ENCODE peak calls at places on chromosomes 13 and 19, in six cellular contexts. One of them, this sample, is unnamed.

GRCh38 chr13:73364706-73365105 is 305.9 kb downstream of the KLF5 start:
- DNase-seq in nephron progenitor cell: no peak
- DNase-seq in chondrocyte: no peak
- DNase-seq in AG04450: no peak
- DNase-seq in left lung: no peak
- DNase-seq in RWPE1: no peak
- DNase-seq in this sample: no peak

GRCh38 chr13:44335463-44335862 is 38.2 kb upstream of the SERP2 start:
- DNase-seq in RWPE1: no peak
- DNase-seq in nephron progenitor cell: no peak
- DNase-seq in left lung: no peak
- DNase-seq in chondrocyte: no peak
- DNase-seq in AG04450: no peak
- DNase-seq in this sample: no peak

GRCh38 chr13:98945863-98946605 is 31.8 kb downstream of the DOCK9 start:
- DNase-seq in left lung: no peak
- DNase-seq in nephron progenitor cell: no peak
- DNase-seq in chondrocyte: no peak
- DNase-seq in RWPE1: no peak
- DNase-seq in AG04450: no peak
- DNase-seq in this sample: no peak

GRCh38 chr13:102508411-102508810 is 88.4 kb upstream of the TPP2 start:
- DNase-seq in left lung: no peak
- DNase-seq in chondrocyte: no peak
- DNase-seq in nephron progenitor cell: no peak
- DNase-seq in RWPE1: no peak
- DNase-seq in AG04450: no peak
- DNase-seq in this sample: no peak

GRCh38 chr13:24640752-24641151 is 39.5 kb upstream of the ATP12A start:
- DNase-seq in chondrocyte: no peak
- DNase-seq in AG04450: no peak
- DNase-seq in left lung: no peak
- DNase-seq in RWPE1: no peak
- DNase-seq in nephron progenitor cell: no peak
- DNase-seq in this sample: no peak

GRCh38 chr19:12723383-12723642 is 419 bp downstream of the TNPO2 start:
- DNase-seq in left lung: no peak
- DNase-seq in nephron progenitor cell: no peak
- DNase-seq in RWPE1: no peak
- DNase-seq in AG04450: no peak
- DNase-seq in chondrocyte: no peak
- DNase-seq in this sample: no peak

GRCh38 chr13:60013166-60013565 is 150.6 kb downstream of the DIAPH3 start:
- DNase-seq in chondrocyte: no peak
- DNase-seq in left lung: no peak
- DNase-seq in RWPE1: no peak
- DNase-seq in AG04450: no peak
- DNase-seq in nephron progenitor cell: no peak
- DNase-seq in this sample: no peak

GRCh38 chr13:101624210-101624922 is 171.9 kb downstream of the ITGBL1 start:
- DNase-seq in AG04450: no peak
- DNase-seq in nephron progenitor cell: no peak
- DNase-seq in RWPE1: no peak
- DNase-seq in left lung: no peak
- DNase-seq in chondrocyte: no peak
- DNase-seq in this sample: no peak

GRCh38 chr19:46944918-46945628 is 74.6 kb upstream of the NPAS1 start:
- DNase-seq in RWPE1: no peak
- DNase-seq in AG04450: no peak
- DNase-seq in nephron progenitor cell: peak
- DNase-seq in chondrocyte: no peak
- DNase-seq in left lung: no peak
- DNase-seq in this sample: peak

GRCh38 chr19:13152854-13153626 is 2.8 kb downstream of the IER2 start:
- DNase-seq in nephron progenitor cell: peak
- DNase-seq in chondrocyte: no peak
- DNase-seq in left lung: peak
- DNase-seq in RWPE1: peak
- DNase-seq in AG04450: peak
- DNase-seq in this sample: peak

GRCh38 chr13:106589716-106590115 is 21.8 kb upstream of the ARGLU1 start:
- DNase-seq in AG04450: no peak
- DNase-seq in RWPE1: no peak
- DNase-seq in chondrocyte: no peak
- DNase-seq in left lung: no peak
- DNase-seq in nephron progenitor cell: no peak
- DNase-seq in this sample: no peak

GRCh38 chr19:49855676-49856573 is 5.0 kb downstream of the PTOV1 start:
- DNase-seq in AG04450: no peak
- DNase-seq in nephron progenitor cell: no peak
- DNase-seq in RWPE1: no peak
- DNase-seq in chondrocyte: no peak
- DNase-seq in left lung: peak
- DNase-seq in this sample: no peak

GRCh38 chr19:11480927-11481776 is at the start of gene ELAVL3:
- DNase-seq in AG04450: no peak
- DNase-seq in nephron progenitor cell: peak
- DNase-seq in chondrocyte: no peak
- DNase-seq in RWPE1: no peak
- DNase-seq in left lung: no peak
- DNase-seq in this sample: no peak

GRCh38 chr19:58387338-58388174 is 487 bp downstream of the RPS5 start:
- DNase-seq in RWPE1: no peak
- DNase-seq in nephron progenitor cell: no peak
- DNase-seq in left lung: no peak
- DNase-seq in chondrocyte: peak
- DNase-seq in AG04450: no peak
- DNase-seq in this sample: no peak

GRCh38 chr13:97242755-97243497 is 20.8 kb downstream of the MBNL2 start:
- DNase-seq in AG04450: no peak
- DNase-seq in left lung: no peak
- DNase-seq in chondrocyte: no peak
- DNase-seq in nephron progenitor cell: no peak
- DNase-seq in RWPE1: no peak
- DNase-seq in this sample: no peak

GRCh38 chr19:37855098-37855497 is 51.3 kb downstream of the WDR87 start:
- DNase-seq in RWPE1: peak
- DNase-seq in chondrocyte: no peak
- DNase-seq in left lung: peak
- DNase-seq in AG04450: no peak
- DNase-seq in nephron progenitor cell: no peak
- DNase-seq in this sample: peak

GRCh38 chr19:56141416-56141992 is 417 bp downstream of the ZNF444 start:
- DNase-seq in chondrocyte: no peak
- DNase-seq in RWPE1: no peak
- DNase-seq in nephron progenitor cell: no peak
- DNase-seq in AG04450: no peak
- DNase-seq in left lung: no peak
- DNase-seq in this sample: no peak

GRCh38 chr13:90846956-90847355 is 500.5 kb upstream of the MIR17HG start:
- DNase-seq in chondrocyte: no peak
- DNase-seq in left lung: no peak
- DNase-seq in nephron progenitor cell: no peak
- DNase-seq in RWPE1: no peak
- DNase-seq in AG04450: no peak
- DNase-seq in this sample: no peak

GRCh38 chr19:48613024-48613851 is 1.6 kb downstream of the FAM83E start:
- DNase-seq in RWPE1: no peak
- DNase-seq in nephron progenitor cell: no peak
- DNase-seq in chondrocyte: no peak
- DNase-seq in left lung: peak
- DNase-seq in AG04450: no peak
- DNase-seq in this sample: no peak

GRCh38 chr19:1455002-1455335 is 5.0 kb downstream of the APC2 start:
- DNase-seq in left lung: no peak
- DNase-seq in nephron progenitor cell: no peak
- DNase-seq in chondrocyte: no peak
- DNase-seq in RWPE1: no peak
- DNase-seq in AG04450: no peak
- DNase-seq in this sample: no peak

GRCh38 chr19:18110833-18111232 is 13.3 kb downstream of the MAST3 start:
- DNase-seq in left lung: no peak
- DNase-seq in AG04450: no peak
- DNase-seq in nephron progenitor cell: no peak
- DNase-seq in RWPE1: no peak
- DNase-seq in chondrocyte: no peak
- DNase-seq in this sample: no peak

GRCh38 chr19:370641-371330 is 26.2 kb upstream of the MIER2 start:
- DNase-seq in AG04450: no peak
- DNase-seq in nephron progenitor cell: no peak
- DNase-seq in RWPE1: no peak
- DNase-seq in chondrocyte: peak
- DNase-seq in left lung: no peak
- DNase-seq in this sample: no peak

GRCh38 chr13:44300895-44301638 is 72.6 kb upstream of the SERP2 start:
- DNase-seq in nephron progenitor cell: no peak
- DNase-seq in left lung: no peak
- DNase-seq in AG04450: no peak
- DNase-seq in RWPE1: peak
- DNase-seq in chondrocyte: no peak
- DNase-seq in this sample: peak

GRCh38 chr13:25992076-25992475 is 59.7 kb downstream of the SHISA2 start:
- DNase-seq in RWPE1: no peak
- DNase-seq in AG04450: no peak
- DNase-seq in chondrocyte: no peak
- DNase-seq in left lung: no peak
- DNase-seq in nephron progenitor cell: no peak
- DNase-seq in this sample: no peak

GRCh38 chr13:50319603-50320296 is 304.5 kb downstream of the KCNRG start:
- DNase-seq in AG04450: no peak
- DNase-seq in RWPE1: no peak
- DNase-seq in nephron progenitor cell: no peak
- DNase-seq in chondrocyte: no peak
- DNase-seq in left lung: no peak
- DNase-seq in this sample: peak

GRCh38 chr13:77113496-77113895 is 86.5 kb upstream of the FBXL3 start:
- DNase-seq in left lung: no peak
- DNase-seq in nephron progenitor cell: no peak
- DNase-seq in AG04450: no peak
- DNase-seq in RWPE1: no peak
- DNase-seq in chondrocyte: no peak
- DNase-seq in this sample: no peak

GRCh38 chr19:30357580-30357954 is 14.6 kb upstream of the ZNF536 start:
- DNase-seq in left lung: no peak
- DNase-seq in chondrocyte: no peak
- DNase-seq in RWPE1: no peak
- DNase-seq in AG04450: no peak
- DNase-seq in nephron progenitor cell: no peak
- DNase-seq in this sample: no peak

GRCh38 chr13:74678308-74678958 is 544.2 kb upstream of the KLF12 start:
- DNase-seq in AG04450: no peak
- DNase-seq in chondrocyte: no peak
- DNase-seq in nephron progenitor cell: no peak
- DNase-seq in left lung: no peak
- DNase-seq in RWPE1: no peak
- DNase-seq in this sample: peak

GRCh38 chr19:46601318-46602224 is at the start of gene CALM3:
- DNase-seq in AG04450: no peak
- DNase-seq in left lung: no peak
- DNase-seq in RWPE1: no peak
- DNase-seq in chondrocyte: peak
- DNase-seq in nephron progenitor cell: peak
- DNase-seq in this sample: no peak

GRCh38 chr13:70816853-70817252 is 708.6 kb upstream of the KLHL1 start:
- DNase-seq in AG04450: no peak
- DNase-seq in left lung: no peak
- DNase-seq in chondrocyte: no peak
- DNase-seq in nephron progenitor cell: no peak
- DNase-seq in RWPE1: no peak
- DNase-seq in this sample: no peak

GRCh38 chr13:102721800-102722231 is 27.0 kb upstream of the METTL21C start:
- DNase-seq in AG04450: no peak
- DNase-seq in RWPE1: no peak
- DNase-seq in left lung: no peak
- DNase-seq in nephron progenitor cell: no peak
- DNase-seq in chondrocyte: no peak
- DNase-seq in this sample: peak

GRCh38 chr13:113756441-113757097 is 2.5 kb upstream of the TMEM255B start:
- DNase-seq in left lung: no peak
- DNase-seq in AG04450: no peak
- DNase-seq in RWPE1: no peak
- DNase-seq in nephron progenitor cell: no peak
- DNase-seq in chondrocyte: no peak
- DNase-seq in this sample: no peak

GRCh38 chr19:14089662-14090508 is 666 bp downstream of the SAMD1 start:
- DNase-seq in chondrocyte: no peak
- DNase-seq in RWPE1: peak
- DNase-seq in AG04450: no peak
- DNase-seq in left lung: peak
- DNase-seq in nephron progenitor cell: peak
- DNase-seq in this sample: no peak

GRCh38 chr19:35555301-35556005 is 8.0 kb downstream of the ATP4A start:
- DNase-seq in left lung: no peak
- DNase-seq in chondrocyte: no peak
- DNase-seq in RWPE1: no peak
- DNase-seq in AG04450: no peak
- DNase-seq in nephron progenitor cell: peak
- DNase-seq in this sample: no peak

GRCh38 chr13:92355213-92355612 is 871.4 kb upstream of the GPC6 start:
- DNase-seq in chondrocyte: no peak
- DNase-seq in left lung: no peak
- DNase-seq in nephron progenitor cell: no peak
- DNase-seq in RWPE1: no peak
- DNase-seq in AG04450: no peak
- DNase-seq in this sample: no peak

GRCh38 chr19:29815231-29815630 is 3.4 kb downstream of the CCNE1 start:
- DNase-seq in nephron progenitor cell: no peak
- DNase-seq in left lung: no peak
- DNase-seq in AG04450: no peak
- DNase-seq in chondrocyte: peak
- DNase-seq in RWPE1: no peak
- DNase-seq in this sample: no peak

GRCh38 chr19:7000816-7001215 is 20.4 kb downstream of the MBD3L2B start:
- DNase-seq in AG04450: no peak
- DNase-seq in nephron progenitor cell: no peak
- DNase-seq in left lung: no peak
- DNase-seq in RWPE1: no peak
- DNase-seq in chondrocyte: no peak
- DNase-seq in this sample: no peak

GRCh38 chr13:35514801-35515502 is 38.5 kb upstream of the MAB21L1 start:
- DNase-seq in chondrocyte: no peak
- DNase-seq in AG04450: no peak
- DNase-seq in nephron progenitor cell: no peak
- DNase-seq in RWPE1: no peak
- DNase-seq in left lung: no peak
- DNase-seq in this sample: no peak

GRCh38 chr13:110944121-110944967 is 29.5 kb upstream of the ANKRD10 start:
- DNase-seq in RWPE1: peak
- DNase-seq in nephron progenitor cell: peak
- DNase-seq in chondrocyte: no peak
- DNase-seq in AG04450: peak
- DNase-seq in left lung: no peak
- DNase-seq in this sample: peak

GRCh38 chr19:10780368-10780767 is 55.6 kb downstream of the TMED1 start:
- DNase-seq in chondrocyte: no peak
- DNase-seq in RWPE1: no peak
- DNase-seq in nephron progenitor cell: no peak
- DNase-seq in AG04450: no peak
- DNase-seq in left lung: no peak
- DNase-seq in this sample: no peak

This sample was measured in GM04504.